ENCODE peak calls at places on chromosomes 16 and 17, in five cellular contexts. One of them, this sample, is unnamed.

GRCh38 chr17:54944796-54945195 is 23.7 kb downstream of the COX11 start:
- DNase-seq in fibroblast of lung: no peak
- DNase-seq in mucosa of descending colon: no peak
- DNase-seq in neural progenitor cell: no peak
- DNase-seq in CD8-positive, alpha-beta memory T cell: no peak
- DNase-seq in this sample: no peak

GRCh38 chr16:77271532-77272426 is 72.6 kb downstream of the SYCE1L start:
- DNase-seq in mucosa of descending colon: no peak
- DNase-seq in fibroblast of lung: no peak
- DNase-seq in CD8-positive, alpha-beta memory T cell: no peak
- DNase-seq in neural progenitor cell: peak; percentile 39
- DNase-seq in this sample: no peak

GRCh38 chr17:82201498-82201910 is 11.1 kb downstream of the CCDC57 start:
- DNase-seq in CD8-positive, alpha-beta memory T cell: no peak
- DNase-seq in fibroblast of lung: no peak
- DNase-seq in neural progenitor cell: no peak
- DNase-seq in mucosa of descending colon: no peak
- DNase-seq in this sample: peak; percentile 51

GRCh38 chr16:3012828-3013420 is at the start of gene CLDN9:
- DNase-seq in mucosa of descending colon: peak; percentile 63
- DNase-seq in fibroblast of lung: no peak
- DNase-seq in CD8-positive, alpha-beta memory T cell: no peak
- DNase-seq in neural progenitor cell: peak; percentile 58
- DNase-seq in this sample: peak; percentile 77

GRCh38 chr17:8611671-8612298 is 18.7 kb downstream of the MYH10 start:
- DNase-seq in neural progenitor cell: no peak
- DNase-seq in CD8-positive, alpha-beta memory T cell: no peak
- DNase-seq in fibroblast of lung: peak; percentile 44
- DNase-seq in mucosa of descending colon: no peak
- DNase-seq in this sample: no peak

GRCh38 chr17:43528988-43529814 is 16.9 kb downstream of the ETV4 start:
- DNase-seq in neural progenitor cell: no peak
- DNase-seq in mucosa of descending colon: no peak
- DNase-seq in CD8-positive, alpha-beta memory T cell: no peak
- DNase-seq in fibroblast of lung: no peak
- DNase-seq in this sample: no peak

GRCh38 chr16:86387461-86388440 is 122.6 kb upstream of the FOXF1 start:
- DNase-seq in fibroblast of lung: peak; percentile 98
- DNase-seq in neural progenitor cell: no peak
- DNase-seq in mucosa of descending colon: no peak
- DNase-seq in CD8-positive, alpha-beta memory T cell: no peak
- DNase-seq in this sample: no peak

GRCh38 chr16:48182979-48183537 is 27.3 kb upstream of the ABCC12 start:
- DNase-seq in fibroblast of lung: no peak
- DNase-seq in neural progenitor cell: no peak
- DNase-seq in CD8-positive, alpha-beta memory T cell: no peak
- DNase-seq in mucosa of descending colon: no peak
- DNase-seq in this sample: peak; percentile 51

GRCh38 chr17:82006468-82007227 is 16.0 kb downstream of the CENPX start:
- DNase-seq in CD8-positive, alpha-beta memory T cell: no peak
- DNase-seq in mucosa of descending colon: no peak
- DNase-seq in fibroblast of lung: peak; percentile 47
- DNase-seq in neural progenitor cell: no peak
- DNase-seq in this sample: no peak

GRCh38 chr16:71460246-71460645 is 1.8 kb downstream of the ZNF23 start:
- DNase-seq in neural progenitor cell: no peak
- DNase-seq in mucosa of descending colon: no peak
- DNase-seq in fibroblast of lung: peak; percentile 60
- DNase-seq in CD8-positive, alpha-beta memory T cell: no peak
- DNase-seq in this sample: no peak

GRCh38 chr16:64892843-64893242 is 229.0 kb downstream of the CDH11 start:
- DNase-seq in neural progenitor cell: no peak
- DNase-seq in CD8-positive, alpha-beta memory T cell: no peak
- DNase-seq in fibroblast of lung: peak; percentile 80
- DNase-seq in mucosa of descending colon: no peak
- DNase-seq in this sample: no peak

GRCh38 chr16:83615981-83616380 is 191.8 kb upstream of the HSBP1 start:
- DNase-seq in neural progenitor cell: no peak
- DNase-seq in mucosa of descending colon: no peak
- DNase-seq in CD8-positive, alpha-beta memory T cell: no peak
- DNase-seq in fibroblast of lung: no peak
- DNase-seq in this sample: no peak

GRCh38 chr16:19844945-19845641 is 39.6 kb downstream of the GPRC5B start:
- DNase-seq in mucosa of descending colon: peak; percentile 6
- DNase-seq in fibroblast of lung: peak; percentile 86
- DNase-seq in neural progenitor cell: no peak
- DNase-seq in CD8-positive, alpha-beta memory T cell: no peak
- DNase-seq in this sample: no peak

GRCh38 chr17:7833795-7834553 is at the start of gene KDM6B:
- DNase-seq in neural progenitor cell: peak; percentile 97
- DNase-seq in fibroblast of lung: peak; percentile 88
- DNase-seq in CD8-positive, alpha-beta memory T cell: peak; percentile 85
- DNase-seq in mucosa of descending colon: peak; percentile 97
- DNase-seq in this sample: peak; percentile 96

GRCh38 chr17:80030730-80031410 is 4.8 kb downstream of the TBC1D16 start:
- DNase-seq in neural progenitor cell: no peak
- DNase-seq in fibroblast of lung: no peak
- DNase-seq in mucosa of descending colon: peak; percentile 80
- DNase-seq in CD8-positive, alpha-beta memory T cell: no peak
- DNase-seq in this sample: peak; percentile 76

GRCh38 chr16:76756423-76756822 is 434.6 kb upstream of the MON1B start:
- DNase-seq in mucosa of descending colon: no peak
- DNase-seq in fibroblast of lung: no peak
- DNase-seq in neural progenitor cell: no peak
- DNase-seq in CD8-positive, alpha-beta memory T cell: no peak
- DNase-seq in this sample: no peak

GRCh38 chr17:80000136-80000535 is 35.5 kb downstream of the TBC1D16 start:
- DNase-seq in neural progenitor cell: no peak
- DNase-seq in CD8-positive, alpha-beta memory T cell: no peak
- DNase-seq in fibroblast of lung: no peak
- DNase-seq in mucosa of descending colon: no peak
- DNase-seq in this sample: no peak

GRCh38 chr17:31167111-31167510 is 72.3 kb downstream of the NF1 start:
- DNase-seq in mucosa of descending colon: no peak
- DNase-seq in fibroblast of lung: no peak
- DNase-seq in CD8-positive, alpha-beta memory T cell: no peak
- DNase-seq in neural progenitor cell: no peak
- DNase-seq in this sample: no peak

GRCh38 chr16:49608095-49608494 is 234.5 kb downstream of the C16orf78 start:
- DNase-seq in CD8-positive, alpha-beta memory T cell: no peak
- DNase-seq in mucosa of descending colon: peak; percentile 65
- DNase-seq in fibroblast of lung: no peak
- DNase-seq in neural progenitor cell: peak; percentile 35
- DNase-seq in this sample: no peak

GRCh38 chr17:48555183-48555615 is 10.3 kb upstream of the HOXB2 start:
- DNase-seq in mucosa of descending colon: no peak
- DNase-seq in neural progenitor cell: no peak
- DNase-seq in fibroblast of lung: peak; percentile 99
- DNase-seq in CD8-positive, alpha-beta memory T cell: no peak
- DNase-seq in this sample: no peak

GRCh38 chr16:87956771-87957279 is 5.6 kb downstream of the BANP start:
- DNase-seq in fibroblast of lung: peak; percentile 87
- DNase-seq in mucosa of descending colon: no peak
- DNase-seq in neural progenitor cell: no peak
- DNase-seq in CD8-positive, alpha-beta memory T cell: no peak
- DNase-seq in this sample: no peak

GRCh38 chr16:31487720-31488629 is 5.1 kb downstream of the SLC5A2 start:
- DNase-seq in CD8-positive, alpha-beta memory T cell: peak; percentile 70
- DNase-seq in neural progenitor cell: peak; percentile 76
- DNase-seq in mucosa of descending colon: peak; percentile 77
- DNase-seq in fibroblast of lung: peak; percentile 25
- DNase-seq in this sample: peak; percentile 68

GRCh38 chr16:10578474-10579316 is 1.7 kb downstream of the EMP2 start:
- DNase-seq in fibroblast of lung: no peak
- DNase-seq in mucosa of descending colon: peak; percentile 65
- DNase-seq in neural progenitor cell: no peak
- DNase-seq in CD8-positive, alpha-beta memory T cell: no peak
- DNase-seq in this sample: peak; percentile 71

GRCh38 chr17:41697122-41697962 is 8.7 kb downstream of the EIF1 start:
- DNase-seq in neural progenitor cell: no peak
- DNase-seq in mucosa of descending colon: peak; percentile 70
- DNase-seq in CD8-positive, alpha-beta memory T cell: no peak
- DNase-seq in fibroblast of lung: peak; percentile 91
- DNase-seq in this sample: peak; percentile 56

GRCh38 chr17:31582151-31582907 is 190.9 kb downstream of the RAB11FIP4 start:
- DNase-seq in fibroblast of lung: no peak
- DNase-seq in mucosa of descending colon: peak; percentile 37
- DNase-seq in neural progenitor cell: no peak
- DNase-seq in CD8-positive, alpha-beta memory T cell: no peak
- DNase-seq in this sample: peak; percentile 41

GRCh38 chr16:50697421-50697715 is 4.0 kb downstream of the NOD2 start:
- DNase-seq in fibroblast of lung: no peak
- DNase-seq in neural progenitor cell: no peak
- DNase-seq in mucosa of descending colon: no peak
- DNase-seq in CD8-positive, alpha-beta memory T cell: no peak
- DNase-seq in this sample: no peak

GRCh38 chr16:50696575-50697420 is 3.4 kb downstream of the NOD2 start:
- DNase-seq in mucosa of descending colon: peak; percentile 96
- DNase-seq in CD8-positive, alpha-beta memory T cell: peak; percentile 30
- DNase-seq in fibroblast of lung: peak; percentile 31
- DNase-seq in neural progenitor cell: no peak
- DNase-seq in this sample: peak; percentile 85

GRCh38 chr16:50696126-50696525 is 2.7 kb downstream of the NOD2 start:
- DNase-seq in mucosa of descending colon: no peak
- DNase-seq in CD8-positive, alpha-beta memory T cell: no peak
- DNase-seq in neural progenitor cell: peak; percentile 27
- DNase-seq in fibroblast of lung: no peak
- DNase-seq in this sample: no peak

GRCh38 chr16:50694206-50694605 is 800 bp downstream of the NOD2 start:
- DNase-seq in CD8-positive, alpha-beta memory T cell: no peak
- DNase-seq in neural progenitor cell: no peak
- DNase-seq in fibroblast of lung: no peak
- DNase-seq in mucosa of descending colon: no peak
- DNase-seq in this sample: no peak

DNA sequence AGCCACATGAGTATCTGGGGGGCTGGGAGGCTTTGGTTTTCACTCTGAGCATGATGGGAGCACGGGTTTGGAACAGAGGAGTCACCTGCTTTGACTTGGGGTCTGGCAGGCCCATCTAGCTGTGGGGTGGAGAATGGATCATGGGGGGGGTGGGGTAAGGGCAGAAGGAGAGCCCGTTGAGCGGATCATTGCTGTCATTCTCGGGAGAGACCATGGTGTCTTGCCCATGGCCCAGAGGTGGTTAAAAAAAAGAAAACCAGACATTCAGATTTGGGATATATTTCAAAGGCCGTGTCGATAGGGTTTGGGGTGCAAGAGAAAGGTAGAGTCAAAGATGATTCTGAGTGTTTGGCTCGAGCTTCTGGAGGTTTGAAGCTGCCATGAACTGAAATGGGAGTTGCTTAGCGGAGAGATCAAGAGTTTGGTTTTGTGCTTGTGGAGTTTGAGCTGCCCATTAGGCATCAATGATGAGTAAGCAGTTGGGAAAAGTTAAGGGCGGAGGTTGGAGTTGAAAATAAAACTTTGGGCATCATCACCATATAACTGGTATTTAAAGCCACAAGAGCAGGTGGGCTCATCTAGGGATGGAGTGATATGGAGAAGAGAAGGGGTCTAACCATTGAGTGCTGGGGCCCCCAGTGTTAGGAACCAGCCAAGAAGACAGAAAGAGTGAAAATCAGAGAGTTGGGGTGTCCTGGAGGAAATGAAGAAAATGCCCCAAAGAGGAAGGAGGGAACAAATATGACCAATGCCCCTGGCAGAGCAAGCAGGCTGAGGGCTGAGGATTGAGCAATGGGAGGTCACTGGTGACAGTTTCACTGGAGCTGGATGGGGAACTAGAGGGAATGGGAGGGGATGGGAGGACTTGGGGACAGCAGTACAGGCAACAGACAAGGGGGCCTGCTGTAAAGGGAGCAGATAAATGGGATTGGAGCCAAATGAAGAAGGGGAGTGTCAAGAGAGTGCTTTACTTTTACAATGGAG is 1.9 kb downstream of the NOD2 start:
- DNase-seq in fibroblast of lung: no peak
- DNase-seq in CD8-positive, alpha-beta memory T cell: no peak
- DNase-seq in neural progenitor cell: no peak
- DNase-seq in mucosa of descending colon: peak; percentile 21
- DNase-seq in this sample: no peak
- H3K4me3 ChIP-seq in fibroblast of lung: no peak overlapping the region
- H3K4me3 ChIP-seq in CD8-positive, alpha-beta memory T cell: no peak overlapping the region
- H3K4me3 ChIP-seq in neural progenitor cell: no peak overlapping the region
- H3K4me3 ChIP-seq in mucosa of descending colon: no peak overlapping the region
- H3K4me3 ChIP-seq in this sample: no peak overlapping the region

GRCh38 chr16:24896439-24896838 is 50.7 kb downstream of the SLC5A11 start:
- DNase-seq in mucosa of descending colon: no peak
- DNase-seq in CD8-positive, alpha-beta memory T cell: no peak
- DNase-seq in fibroblast of lung: no peak
- DNase-seq in neural progenitor cell: no peak
- DNase-seq in this sample: no peak
- H3K4me1 ChIP-seq in mucosa of descending colon: no peaks in the 10 kb centered on the region
- H3K4me1 ChIP-seq in CD8-positive, alpha-beta memory T cell: no peaks in the 10 kb centered on the region
- H3K4me1 ChIP-seq in fibroblast of lung: no peaks in the 10 kb centered on the region
- H3K4me1 ChIP-seq in neural progenitor cell: no peaks in the 10 kb centered on the region
- H3K4me1 ChIP-seq in this sample: no peaks in the 10 kb centered on the region

GRCh38 chr17:68610554-68610953 is 9.4 kb upstream of the FAM20A start:
- DNase-seq in mucosa of descending colon: no peak
- DNase-seq in neural progenitor cell: no peak
- DNase-seq in fibroblast of lung: no peak
- DNase-seq in CD8-positive, alpha-beta memory T cell: no peak
- DNase-seq in this sample: no peak
- H3K4me3 ChIP-seq in mucosa of descending colon: no peak overlapping the region
- H3K4me3 ChIP-seq in neural progenitor cell: no peak overlapping the region
- H3K4me3 ChIP-seq in fibroblast of lung: no peak overlapping the region
- H3K4me3 ChIP-seq in CD8-positive, alpha-beta memory T cell: no peak overlapping the region
- H3K4me3 ChIP-seq in this sample: no peak overlapping the region

GRCh38 chr16:54173489-54173888 is 113.1 kb downstream of the IRX3 start:
- DNase-seq in mucosa of descending colon: no peak
- DNase-seq in fibroblast of lung: no peak
- DNase-seq in CD8-positive, alpha-beta memory T cell: no peak
- DNase-seq in neural progenitor cell: peak; percentile 13
- DNase-seq in this sample: no peak

GRCh38 chr16:54175169-54175551 is 111.4 kb downstream of the IRX3 start:
- DNase-seq in CD8-positive, alpha-beta memory T cell: no peak
- DNase-seq in fibroblast of lung: no peak
- DNase-seq in mucosa of descending colon: no peak
- DNase-seq in neural progenitor cell: no peak
- DNase-seq in this sample: peak; percentile 29

GRCh38 chr16:54174750-54175149 is 111.8 kb downstream of the IRX3 start:
- DNase-seq in neural progenitor cell: no peak
- DNase-seq in fibroblast of lung: no peak
- DNase-seq in mucosa of descending colon: no peak
- DNase-seq in CD8-positive, alpha-beta memory T cell: no peak
- DNase-seq in this sample: no peak

GRCh38 chr16:54175552-54176375 is 110.8 kb downstream of the IRX3 start:
- DNase-seq in CD8-positive, alpha-beta memory T cell: no peak
- DNase-seq in fibroblast of lung: no peak
- DNase-seq in mucosa of descending colon: no peak
- DNase-seq in neural progenitor cell: no peak
- DNase-seq in this sample: no peak

DNA sequence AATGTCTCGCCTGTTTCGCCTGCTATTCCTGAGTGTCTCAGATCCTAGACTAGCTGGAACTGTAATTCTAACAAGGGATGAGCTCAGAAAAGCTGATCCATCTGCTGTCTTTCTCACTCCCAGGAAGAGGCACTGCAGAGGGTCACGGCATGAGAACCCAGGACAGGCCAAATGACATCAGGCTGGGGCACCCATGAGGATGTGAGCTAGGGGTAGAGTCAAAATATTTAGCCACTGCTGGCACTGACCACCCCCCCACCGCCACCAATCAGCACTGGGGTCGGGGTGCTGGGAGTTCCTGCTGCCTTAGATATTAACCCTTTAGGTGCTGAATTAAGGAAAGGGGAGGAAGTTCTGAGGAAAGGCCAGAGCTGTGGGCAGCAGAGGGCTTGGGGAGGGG is 112.4 kb downstream of the IRX3 start:
- DNase-seq in CD8-positive, alpha-beta memory T cell: no peak
- DNase-seq in neural progenitor cell: peak; percentile 12
- DNase-seq in mucosa of descending colon: no peak
- DNase-seq in fibroblast of lung: no peak
- DNase-seq in this sample: no peak
- H3K4me1 ChIP-seq in CD8-positive, alpha-beta memory T cell: no peaks in the 10 kb centered on the region
- H3K4me1 ChIP-seq in neural progenitor cell: peaks cover 52% of the 10 kb centered on the region
- H3K4me1 ChIP-seq in mucosa of descending colon: peaks cover 4% of the 10 kb centered on the region
- H3K4me1 ChIP-seq in fibroblast of lung: no peaks in the 10 kb centered on the region
- H3K4me1 ChIP-seq in this sample: no peaks in the 10 kb centered on the region